ENCODE peak calls at places on chromosomes 7 and 10, in four cellular contexts. One of them, this sample, is unnamed.

GRCh38 chr7:46071076-46071475 is 150.0 kb upstream of the IGFBP3 start:
- DNase-seq in OCI-LY7: no peak
- DNase-seq in activated CD4-positive, alpha-beta T cell treated with anti-CD3 and anti-CD28 coated beads for 24 hours: no peak
- DNase-seq in neural crest cell: no peak
- DNase-seq in this sample: no peak

GRCh38 chr7:7521259-7521658 is 14.4 kb downstream of the COL28A1 start:
- DNase-seq in OCI-LY7: no peak
- DNase-seq in activated CD4-positive, alpha-beta T cell treated with anti-CD3 and anti-CD28 coated beads for 24 hours: no peak
- DNase-seq in neural crest cell: no peak
- DNase-seq in this sample: no peak

GRCh38 chr7:46695045-46695708 is 774.1 kb upstream of the IGFBP3 start:
- DNase-seq in OCI-LY7: no peak
- DNase-seq in activated CD4-positive, alpha-beta T cell treated with anti-CD3 and anti-CD28 coated beads for 24 hours: no peak
- DNase-seq in neural crest cell: no peak
- DNase-seq in this sample: no peak

GRCh38 chr10:29240991-29241660 is 47.7 kb upstream of the LYZL1 start:
- DNase-seq in OCI-LY7: no peak
- DNase-seq in activated CD4-positive, alpha-beta T cell treated with anti-CD3 and anti-CD28 coated beads for 24 hours: no peak
- DNase-seq in neural crest cell: no peak
- DNase-seq in this sample: no peak

GRCh38 chr7:119963654-119964053 is 309.3 kb upstream of the KCND2 start:
- DNase-seq in OCI-LY7: no peak
- DNase-seq in activated CD4-positive, alpha-beta T cell treated with anti-CD3 and anti-CD28 coated beads for 24 hours: no peak
- DNase-seq in neural crest cell: no peak
- DNase-seq in this sample: no peak

GRCh38 chr7:159177270-159178036 is 32.8 kb upstream of the VIPR2 start:
- DNase-seq in OCI-LY7: no peak
- DNase-seq in activated CD4-positive, alpha-beta T cell treated with anti-CD3 and anti-CD28 coated beads for 24 hours: no peak
- DNase-seq in neural crest cell: no peak
- DNase-seq in this sample: no peak

GRCh38 chr10:84308481-84309304 is 19.7 kb upstream of the CCSER2 start:
- DNase-seq in OCI-LY7: no peak
- DNase-seq in activated CD4-positive, alpha-beta T cell treated with anti-CD3 and anti-CD28 coated beads for 24 hours: no peak
- DNase-seq in neural crest cell: no peak
- DNase-seq in this sample: no peak

GRCh38 chr7:151796091-151796870 is 80.6 kb downstream of the PRKAG2 start:
- DNase-seq in OCI-LY7: no peak
- DNase-seq in activated CD4-positive, alpha-beta T cell treated with anti-CD3 and anti-CD28 coated beads for 24 hours: no peak
- DNase-seq in neural crest cell: no peak
- DNase-seq in this sample: no peak

GRCh38 chr10:82072124-82072523 is 197.1 kb downstream of the NRG3 start:
- DNase-seq in OCI-LY7: no peak
- DNase-seq in activated CD4-positive, alpha-beta T cell treated with anti-CD3 and anti-CD28 coated beads for 24 hours: no peak
- DNase-seq in neural crest cell: no peak
- DNase-seq in this sample: no peak

GRCh38 chr10:109866995-109867635 is 56.2 kb downstream of the XPNPEP1 start:
- DNase-seq in OCI-LY7: no peak
- DNase-seq in activated CD4-positive, alpha-beta T cell treated with anti-CD3 and anti-CD28 coated beads for 24 hours: no peak
- DNase-seq in neural crest cell: no peak
- DNase-seq in this sample: no peak

GRCh38 chr7:25858200-25858561 is 293.8 kb upstream of the NFE2L3 start:
- DNase-seq in OCI-LY7: no peak
- DNase-seq in activated CD4-positive, alpha-beta T cell treated with anti-CD3 and anti-CD28 coated beads for 24 hours: no peak
- DNase-seq in neural crest cell: no peak
- DNase-seq in this sample: no peak

GRCh38 chr10:47339759-47340612 is 8.2 kb upstream of the RBP3 start:
- DNase-seq in OCI-LY7: no peak
- DNase-seq in activated CD4-positive, alpha-beta T cell treated with anti-CD3 and anti-CD28 coated beads for 24 hours: no peak
- DNase-seq in neural crest cell: no peak
- DNase-seq in this sample: no peak

GRCh38 chr10:11884706-11885423 is 61.7 kb downstream of the PROSER2 start:
- DNase-seq in OCI-LY7: no peak
- DNase-seq in activated CD4-positive, alpha-beta T cell treated with anti-CD3 and anti-CD28 coated beads for 24 hours: no peak
- DNase-seq in neural crest cell: no peak
- DNase-seq in this sample: no peak

GRCh38 chr10:35579726-35580420 is 25.3 kb upstream of the GJD4 start:
- DNase-seq in OCI-LY7: no peak
- DNase-seq in activated CD4-positive, alpha-beta T cell treated with anti-CD3 and anti-CD28 coated beads for 24 hours: no peak
- DNase-seq in neural crest cell: no peak
- DNase-seq in this sample: no peak

GRCh38 chr10:111522551-111522950 is 445.7 kb downstream of the ADRA2A start:
- DNase-seq in OCI-LY7: no peak
- DNase-seq in activated CD4-positive, alpha-beta T cell treated with anti-CD3 and anti-CD28 coated beads for 24 hours: no peak
- DNase-seq in neural crest cell: no peak
- DNase-seq in this sample: no peak

GRCh38 chr10:3196971-3197353 is 24.4 kb upstream of the PITRM1 start:
- DNase-seq in OCI-LY7: no peak
- DNase-seq in activated CD4-positive, alpha-beta T cell treated with anti-CD3 and anti-CD28 coated beads for 24 hours: no peak
- DNase-seq in neural crest cell: no peak
- DNase-seq in this sample: no peak

This sample was measured in HAP-1.